ENCODE peak calls at places on chromosomes 6 and 20, in nine cellular contexts. One of them, this sample, is unnamed.

GRCh38 chr20:59221049-59221748 is 57.6 kb downstream of the ZNF831 start:
- DNase-seq in PC-3: peak; percentile 18
- DNase-seq in esophagus squamous epithelium: no peak
- DNase-seq in GM13977: no peak
- DNase-seq in GM18507: no peak
- DNase-seq in NCI-H82: peak; percentile 8
- DNase-seq in activated CD4-positive, alpha-beta T cell treated with anti-CD3 and anti-CD28 coated beads for 1 hour: no peak
- DNase-seq in NT2/D1: no peak
- DNase-seq in body of pancreas: no peak
- DNase-seq in this sample: no peak

GRCh38 chr20:23689399-23689690 is 507 bp upstream of the CST4 start:
- DNase-seq in activated CD4-positive, alpha-beta T cell treated with anti-CD3 and anti-CD28 coated beads for 1 hour: no peak
- DNase-seq in NT2/D1: no peak
- DNase-seq in esophagus squamous epithelium: no peak
- DNase-seq in body of pancreas: no peak
- DNase-seq in GM13977: no peak
- DNase-seq in PC-3: no peak
- DNase-seq in GM18507: no peak
- DNase-seq in NCI-H82: no peak
- DNase-seq in this sample: no peak

GRCh38 chr6:17865798-17866725 is 121.4 kb downstream of the KIF13A start:
- DNase-seq in body of pancreas: peak; percentile 54
- DNase-seq in PC-3: peak; percentile 98
- DNase-seq in NCI-H82: no peak
- DNase-seq in GM18507: no peak
- DNase-seq in activated CD4-positive, alpha-beta T cell treated with anti-CD3 and anti-CD28 coated beads for 1 hour: no peak
- DNase-seq in esophagus squamous epithelium: no peak
- DNase-seq in NT2/D1: no peak
- DNase-seq in GM13977: no peak
- DNase-seq in this sample: no peak

GRCh38 chr6:81768150-81768942 is 15.9 kb upstream of the TENT5A start:
- DNase-seq in GM13977: no peak
- DNase-seq in NCI-H82: no peak
- DNase-seq in GM18507: no peak
- DNase-seq in body of pancreas: no peak
- DNase-seq in PC-3: no peak
- DNase-seq in NT2/D1: no peak
- DNase-seq in esophagus squamous epithelium: no peak
- DNase-seq in activated CD4-positive, alpha-beta T cell treated with anti-CD3 and anti-CD28 coated beads for 1 hour: no peak
- DNase-seq in this sample: no peak

GRCh38 chr6:70905676-70906075 is 51.2 kb downstream of the B3GAT2 start:
- DNase-seq in GM18507: no peak
- DNase-seq in GM13977: no peak
- DNase-seq in activated CD4-positive, alpha-beta T cell treated with anti-CD3 and anti-CD28 coated beads for 1 hour: no peak
- DNase-seq in PC-3: no peak
- DNase-seq in body of pancreas: no peak
- DNase-seq in NCI-H82: no peak
- DNase-seq in esophagus squamous epithelium: no peak
- DNase-seq in NT2/D1: no peak
- DNase-seq in this sample: no peak

GRCh38 chr6:131861356-131861755 is 53.5 kb downstream of the ENPP1 start:
- DNase-seq in body of pancreas: no peak
- DNase-seq in activated CD4-positive, alpha-beta T cell treated with anti-CD3 and anti-CD28 coated beads for 1 hour: no peak
- DNase-seq in GM13977: no peak
- DNase-seq in GM18507: no peak
- DNase-seq in NT2/D1: no peak
- DNase-seq in PC-3: no peak
- DNase-seq in esophagus squamous epithelium: no peak
- DNase-seq in NCI-H82: no peak
- DNase-seq in this sample: no peak

GRCh38 chr6:24215068-24215467 is 89.1 kb downstream of the NRSN1 start:
- DNase-seq in NCI-H82: no peak
- DNase-seq in GM13977: no peak
- DNase-seq in activated CD4-positive, alpha-beta T cell treated with anti-CD3 and anti-CD28 coated beads for 1 hour: no peak
- DNase-seq in PC-3: no peak
- DNase-seq in body of pancreas: no peak
- DNase-seq in GM18507: no peak
- DNase-seq in NT2/D1: no peak
- DNase-seq in esophagus squamous epithelium: no peak
- DNase-seq in this sample: no peak

GRCh38 chr6:133991096-133991593 is 38.1 kb downstream of the TBPL1 start:
- DNase-seq in GM18507: no peak
- DNase-seq in NCI-H82: no peak
- DNase-seq in NT2/D1: no peak
- DNase-seq in activated CD4-positive, alpha-beta T cell treated with anti-CD3 and anti-CD28 coated beads for 1 hour: no peak
- DNase-seq in body of pancreas: no peak
- DNase-seq in esophagus squamous epithelium: no peak
- DNase-seq in PC-3: peak; percentile 83
- DNase-seq in GM13977: no peak
- DNase-seq in this sample: no peak

GRCh38 chr6:119289651-119290050 is 59.9 kb downstream of the MAN1A1 start:
- DNase-seq in GM13977: no peak
- DNase-seq in body of pancreas: no peak
- DNase-seq in GM18507: no peak
- DNase-seq in NCI-H82: no peak
- DNase-seq in NT2/D1: no peak
- DNase-seq in activated CD4-positive, alpha-beta T cell treated with anti-CD3 and anti-CD28 coated beads for 1 hour: no peak
- DNase-seq in PC-3: no peak
- DNase-seq in esophagus squamous epithelium: no peak
- DNase-seq in this sample: no peak

GRCh38 chr6:21808551-21809181 is 215.1 kb downstream of the SOX4 start:
- DNase-seq in GM13977: no peak
- DNase-seq in NT2/D1: no peak
- DNase-seq in GM18507: no peak
- DNase-seq in body of pancreas: no peak
- DNase-seq in activated CD4-positive, alpha-beta T cell treated with anti-CD3 and anti-CD28 coated beads for 1 hour: no peak
- DNase-seq in PC-3: no peak
- DNase-seq in NCI-H82: no peak
- DNase-seq in esophagus squamous epithelium: no peak
- DNase-seq in this sample: no peak

GRCh38 chr20:6819599-6819998 is 52.1 kb downstream of the BMP2 start:
- DNase-seq in NCI-H82: peak; percentile 20
- DNase-seq in esophagus squamous epithelium: no peak
- DNase-seq in GM13977: no peak
- DNase-seq in GM18507: no peak
- DNase-seq in PC-3: peak; percentile 59
- DNase-seq in activated CD4-positive, alpha-beta T cell treated with anti-CD3 and anti-CD28 coated beads for 1 hour: no peak
- DNase-seq in body of pancreas: peak; percentile 30
- DNase-seq in NT2/D1: no peak
- DNase-seq in this sample: no peak

GRCh38 chr6:18048953-18049630 is 61.7 kb upstream of the KIF13A start:
- DNase-seq in body of pancreas: no peak
- DNase-seq in GM18507: no peak
- DNase-seq in activated CD4-positive, alpha-beta T cell treated with anti-CD3 and anti-CD28 coated beads for 1 hour: no peak
- DNase-seq in NT2/D1: no peak
- DNase-seq in esophagus squamous epithelium: no peak
- DNase-seq in PC-3: no peak
- DNase-seq in NCI-H82: no peak
- DNase-seq in GM13977: no peak
- DNase-seq in this sample: no peak

GRCh38 chr6:122947355-122947754 is 48.7 kb upstream of the CLVS2 start:
- DNase-seq in body of pancreas: no peak
- DNase-seq in esophagus squamous epithelium: no peak
- DNase-seq in GM18507: no peak
- DNase-seq in NCI-H82: peak; percentile 65
- DNase-seq in GM13977: peak; percentile 5
- DNase-seq in NT2/D1: no peak
- DNase-seq in activated CD4-positive, alpha-beta T cell treated with anti-CD3 and anti-CD28 coated beads for 1 hour: no peak
- DNase-seq in PC-3: peak; percentile 24
- DNase-seq in this sample: no peak

GRCh38 chr20:35883778-35884540 is 70.3 kb downstream of the SCAND1 start:
- DNase-seq in NCI-H82: peak; percentile 90
- DNase-seq in GM18507: peak; percentile 23
- DNase-seq in GM13977: peak; percentile 43
- DNase-seq in activated CD4-positive, alpha-beta T cell treated with anti-CD3 and anti-CD28 coated beads for 1 hour: peak; percentile 36
- DNase-seq in NT2/D1: peak; percentile 66
- DNase-seq in PC-3: peak; percentile 99
- DNase-seq in esophagus squamous epithelium: no peak
- DNase-seq in body of pancreas: peak; percentile 59
- DNase-seq in this sample: no peak

GRCh38 chr6:22332726-22333125 is 35.9 kb upstream of the PRL start:
- DNase-seq in NT2/D1: no peak
- DNase-seq in GM13977: no peak
- DNase-seq in body of pancreas: no peak
- DNase-seq in NCI-H82: no peak
- DNase-seq in activated CD4-positive, alpha-beta T cell treated with anti-CD3 and anti-CD28 coated beads for 1 hour: no peak
- DNase-seq in PC-3: peak; percentile 47
- DNase-seq in esophagus squamous epithelium: no peak
- DNase-seq in GM18507: no peak
- DNase-seq in this sample: no peak

GRCh38 chr20:33648396-33649004 is 13.6 kb upstream of the C20orf144 start:
- DNase-seq in esophagus squamous epithelium: no peak
- DNase-seq in body of pancreas: peak; percentile 16
- DNase-seq in GM13977: no peak
- DNase-seq in PC-3: peak; percentile 48
- DNase-seq in activated CD4-positive, alpha-beta T cell treated with anti-CD3 and anti-CD28 coated beads for 1 hour: no peak
- DNase-seq in NCI-H82: peak; percentile 42
- DNase-seq in NT2/D1: no peak
- DNase-seq in GM18507: no peak
- DNase-seq in this sample: no peak

GRCh38 chr20:7667194-7667593 is 273.1 kb downstream of the HAO1 start:
- DNase-seq in NCI-H82: no peak
- DNase-seq in PC-3: peak; percentile 91
- DNase-seq in NT2/D1: no peak
- DNase-seq in activated CD4-positive, alpha-beta T cell treated with anti-CD3 and anti-CD28 coated beads for 1 hour: no peak
- DNase-seq in esophagus squamous epithelium: no peak
- DNase-seq in body of pancreas: no peak
- DNase-seq in GM18507: no peak
- DNase-seq in GM13977: no peak
- DNase-seq in this sample: no peak

GRCh38 chr20:63580796-63581461 is 6.9 kb upstream of the HELZ2 start:
- DNase-seq in body of pancreas: peak; percentile 44
- DNase-seq in PC-3: peak; percentile 86
- DNase-seq in activated CD4-positive, alpha-beta T cell treated with anti-CD3 and anti-CD28 coated beads for 1 hour: peak; percentile 71
- DNase-seq in GM13977: peak; percentile 83
- DNase-seq in esophagus squamous epithelium: no peak
- DNase-seq in GM18507: peak; percentile 48
- DNase-seq in NT2/D1: peak; percentile 51
- DNase-seq in NCI-H82: peak; percentile 65
- DNase-seq in this sample: peak; percentile 66

GRCh38 chr6:13461805-13462204 is 25.6 kb downstream of the GFOD1 start:
- DNase-seq in PC-3: no peak
- DNase-seq in GM18507: no peak
- DNase-seq in NCI-H82: no peak
- DNase-seq in GM13977: no peak
- DNase-seq in body of pancreas: no peak
- DNase-seq in NT2/D1: no peak
- DNase-seq in esophagus squamous epithelium: no peak
- DNase-seq in activated CD4-positive, alpha-beta T cell treated with anti-CD3 and anti-CD28 coated beads for 1 hour: no peak
- DNase-seq in this sample: no peak

GRCh38 chr20:11676618-11677289 is 240.9 kb upstream of the BTBD3 start:
- DNase-seq in PC-3: peak; percentile 64
- DNase-seq in NCI-H82: peak; percentile 77
- DNase-seq in esophagus squamous epithelium: no peak
- DNase-seq in GM18507: no peak
- DNase-seq in GM13977: no peak
- DNase-seq in activated CD4-positive, alpha-beta T cell treated with anti-CD3 and anti-CD28 coated beads for 1 hour: no peak
- DNase-seq in NT2/D1: peak; percentile 43
- DNase-seq in body of pancreas: peak; percentile 67
- DNase-seq in this sample: no peak

GRCh38 chr20:54123587-54124180 is 50.1 kb downstream of the CYP24A1 start:
- DNase-seq in NT2/D1: peak; percentile 25
- DNase-seq in GM18507: no peak
- DNase-seq in GM13977: no peak
- DNase-seq in NCI-H82: no peak
- DNase-seq in esophagus squamous epithelium: no peak
- DNase-seq in PC-3: peak; percentile 100
- DNase-seq in activated CD4-positive, alpha-beta T cell treated with anti-CD3 and anti-CD28 coated beads for 1 hour: no peak
- DNase-seq in body of pancreas: peak; percentile 75
- DNase-seq in this sample: no peak

GRCh38 chr20:18259730-18260129 is 28.6 kb upstream of the ZNF133 start:
- DNase-seq in GM13977: no peak
- DNase-seq in NCI-H82: no peak
- DNase-seq in NT2/D1: no peak
- DNase-seq in body of pancreas: no peak
- DNase-seq in PC-3: peak; percentile 47
- DNase-seq in GM18507: no peak
- DNase-seq in esophagus squamous epithelium: no peak
- DNase-seq in activated CD4-positive, alpha-beta T cell treated with anti-CD3 and anti-CD28 coated beads for 1 hour: no peak
- DNase-seq in this sample: no peak

GRCh38 chr20:50015993-50016770 is 33.4 kb downstream of the SNAI1 start:
- DNase-seq in NCI-H82: peak; percentile 97
- DNase-seq in GM13977: no peak
- DNase-seq in NT2/D1: no peak
- DNase-seq in esophagus squamous epithelium: no peak
- DNase-seq in activated CD4-positive, alpha-beta T cell treated with anti-CD3 and anti-CD28 coated beads for 1 hour: no peak
- DNase-seq in GM18507: no peak
- DNase-seq in body of pancreas: no peak
- DNase-seq in PC-3: no peak
- DNase-seq in this sample: no peak

GRCh38 chr6:32803416-32803815 is 13.4 kb downstream of the HLA-DOB start:
- DNase-seq in PC-3: no peak
- DNase-seq in GM18507: no peak
- DNase-seq in NT2/D1: no peak
- DNase-seq in esophagus squamous epithelium: no peak
- DNase-seq in GM13977: no peak
- DNase-seq in NCI-H82: no peak
- DNase-seq in body of pancreas: no peak
- DNase-seq in activated CD4-positive, alpha-beta T cell treated with anti-CD3 and anti-CD28 coated beads for 1 hour: no peak
- DNase-seq in this sample: no peak

GRCh38 chr6:140464720-140465119 is 1090.3 kb upstream of the CITED2 start:
- DNase-seq in esophagus squamous epithelium: no peak
- DNase-seq in GM13977: no peak
- DNase-seq in NCI-H82: no peak
- DNase-seq in PC-3: no peak
- DNase-seq in GM18507: no peak
- DNase-seq in activated CD4-positive, alpha-beta T cell treated with anti-CD3 and anti-CD28 coated beads for 1 hour: no peak
- DNase-seq in NT2/D1: no peak
- DNase-seq in body of pancreas: no peak
- DNase-seq in this sample: no peak

GRCh38 chr6:111129003-111129402 is 41.7 kb downstream of the SLC16A10 start:
- DNase-seq in activated CD4-positive, alpha-beta T cell treated with anti-CD3 and anti-CD28 coated beads for 1 hour: no peak
- DNase-seq in esophagus squamous epithelium: no peak
- DNase-seq in NCI-H82: peak; percentile 23
- DNase-seq in PC-3: no peak
- DNase-seq in body of pancreas: peak; percentile 92
- DNase-seq in GM13977: no peak
- DNase-seq in NT2/D1: no peak
- DNase-seq in GM18507: no peak
- DNase-seq in this sample: no peak

GRCh38 chr6:105192707-105193465 is 13.1 kb upstream of the POPDC3 start:
- DNase-seq in NT2/D1: no peak
- DNase-seq in GM13977: no peak
- DNase-seq in GM18507: no peak
- DNase-seq in activated CD4-positive, alpha-beta T cell treated with anti-CD3 and anti-CD28 coated beads for 1 hour: no peak
- DNase-seq in NCI-H82: no peak
- DNase-seq in esophagus squamous epithelium: no peak
- DNase-seq in body of pancreas: no peak
- DNase-seq in PC-3: peak; percentile 42
- DNase-seq in this sample: no peak

This sample was measured in GM12892.